ENCODE peak calls at places on chromosomes 6 and 20, in seven cellular contexts. A is K562, X is H1, U is GM12878, K is SK-N-SH, W is GM12891, C is HepG2. V is an unnamed sample.

GRCh38 chr20:59933296-59933848 is at the start of gene SYCP2:
- DNase-seq in A (peak; percentile 92), X (no peak), U (no peak), K (peak; percentile 95), W (no peak), C (no peak), V (no peak)

GRCh38 chr20:60422848-60423247 is 464.6 kb downstream of the CDH26 start:
- DNase-seq in A (no peak), X (no peak), U (no peak), K (no peak), W (no peak), C (no peak), V (no peak)

GRCh38 chr6:40819182-40819834 is 219.7 kb downstream of the UNC5CL start:
- DNase-seq in A (no peak), X (no peak), U (no peak), K (no peak), W (no peak), C (no peak), V (no peak)

GRCh38 chr6:79671605-79672266 is 40.6 kb downstream of the SH3BGRL2 start:
- DNase-seq in A (peak; percentile 56), X (no peak), U (no peak), K (no peak), W (no peak), C (peak; percentile 35), V (no peak)

GRCh38 chr6:126308367-126308766 is 31.5 kb upstream of the CENPW start:
- DNase-seq in A (no peak), X (no peak), U (no peak), K (no peak), W (no peak), C (no peak), V (no peak)

GRCh38 chr20:63417213-63418120 is 55.0 kb downstream of the KCNQ2 start:
- DNase-seq in A (no peak), X (no peak), U (no peak), K (no peak), W (no peak), C (no peak), V (no peak)

GRCh38 chr20:11186301-11187008 is 512.7 kb upstream of the JAG1 start:
- DNase-seq in A (no peak), X (no peak), U (no peak), K (no peak), W (no peak), C (no peak), V (no peak)

GRCh38 chr6:162670345-162670744 is 57.2 kb downstream of the PRKN start:
- DNase-seq in A (no peak), X (no peak), U (no peak), K (no peak), W (no peak), C (no peak), V (no peak)

GRCh38 chr6:111713811-111714210 is 108.1 kb upstream of the TRAF3IP2 start:
- DNase-seq in A (no peak), X (no peak), U (no peak), K (no peak), W (no peak), C (no peak), V (no peak)

GRCh38 chr6:150443621-150444020 is 74.8 kb downstream of the IYD start:
- DNase-seq in A (no peak), X (no peak), U (no peak), K (no peak), W (no peak), C (no peak), V (no peak)

GRCh38 chr6:166446567-166447065 is 63.9 kb upstream of the MPC1 start:
- DNase-seq in A (no peak), X (no peak), U (no peak), K (no peak), W (no peak), C (no peak), V (no peak)

GRCh38 chr6:49072146-49072545 is 390.9 kb downstream of the MMUT start:
- DNase-seq in A (no peak), X (no peak), U (no peak), K (no peak), W (no peak), C (no peak), V (no peak)

GRCh38 chr6:16388488-16388887 is 150.1 kb downstream of the GMPR start:
- DNase-seq in A (no peak), X (no peak), U (no peak), K (no peak), W (no peak), C (no peak), V (no peak)

GRCh38 chr20:64228751-64229518 is 26.6 kb upstream of the PCMTD2 start:
- DNase-seq in A (no peak), X (no peak), U (no peak), K (no peak), W (no peak), C (no peak), V (no peak)

GRCh38 chr6:24477070-24477469 is 12.3 kb downstream of the GPLD1 start:
- DNase-seq in A (no peak), X (no peak), U (no peak), K (no peak), W (no peak), C (no peak), V (no peak)

GRCh38 chr20:17969884-17970409 is 1.1 kb downstream of the MGME1 start:
- DNase-seq in A (peak; percentile 32), X (no peak), U (no peak), K (no peak), W (peak; percentile 22), C (peak; percentile 71), V (peak; percentile 34)

GRCh38 chr6:53042112-53042511 is 23.1 kb upstream of the FBXO9 start:
- DNase-seq in A (no peak), X (no peak), U (no peak), K (no peak), W (no peak), C (peak; percentile 35), V (no peak)

GRCh38 chr6:16961577-16961976 is 140.3 kb upstream of the STMND1 start:
- DNase-seq in A (no peak), X (no peak), U (no peak), K (no peak), W (no peak), C (no peak), V (no peak)

GRCh38 chr6:2917801-2918495 is 14.8 kb upstream of the SERPINB9 start:
- DNase-seq in A (no peak), X (no peak), U (no peak), K (no peak), W (no peak), C (no peak), V (no peak)

GRCh38 chr6:136767583-136768307 is 24.5 kb downstream of the MAP3K5 start:
- DNase-seq in A (no peak), X (no peak), U (no peak), K (no peak), W (no peak), C (no peak), V (no peak)

GRCh38 chr6:11605507-11605905 is 68.0 kb downstream of the TMEM170B start:
- DNase-seq in A (no peak), X (no peak), U (no peak), K (no peak), W (no peak), C (no peak), V (no peak)

GRCh38 chr20:10427060-10427692 is 6.8 kb downstream of the MKKS start:
- DNase-seq in A (no peak), X (no peak), U (no peak), K (peak; percentile 51), W (no peak), C (peak; percentile 71), V (no peak)

GRCh38 chr6:74320076-74320475 is 624.1 kb downstream of the CD109 start:
- DNase-seq in A (no peak), X (no peak), U (no peak), K (no peak), W (no peak), C (no peak), V (no peak)

GRCh38 chr6:137692308-137692707 is 174.8 kb upstream of the TNFAIP3 start:
- DNase-seq in A (no peak), X (no peak), U (no peak), K (no peak), W (no peak), C (no peak), V (no peak)

GRCh38 chr6:19301980-19302379 is 535.2 kb upstream of the ID4 start:
- DNase-seq in A (no peak), X (no peak), U (no peak), K (no peak), W (no peak), C (no peak), V (no peak)

GRCh38 chr20:36575066-36575743 is 1.8 kb downstream of the TGIF2 start:
- DNase-seq in A (peak; percentile 57), X (no peak), U (no peak), K (peak; percentile 81), W (no peak), C (peak; percentile 73), V (peak; percentile 43)

GRCh38 chr20:45347936-45348809 is at the start of gene SDC4:
- DNase-seq in A (peak; percentile 86), X (no peak), U (no peak), K (peak; percentile 85), W (no peak), C (no peak), V (peak; percentile 51)

GRCh38 chr6:78502386-78502887 is 364.9 kb upstream of the IRAK1BP1 start:
- DNase-seq in A (no peak), X (no peak), U (no peak), K (no peak), W (no peak), C (no peak), V (no peak)

GRCh38 chr6:134626131-134626530 is 308.2 kb upstream of the SGK1 start:
- DNase-seq in A (no peak), X (no peak), U (no peak), K (no peak), W (no peak), C (no peak), V (no peak)

GRCh38 chr6:45477785-45478184 is 100.1 kb upstream of the SUPT3H start:
- DNase-seq in A (no peak), X (no peak), U (no peak), K (no peak), W (no peak), C (no peak), V (no peak)
- TF ChIP-seq TAF1 in A (no peak), X (no peak), U (no peak), K (no peak), W (no peak), C (no peak), V (no peak)

GRCh38 chr20:34190262-34190661 is 51.0 kb upstream of the ASIP start:
- DNase-seq in A (no peak), X (no peak), U (no peak), K (no peak), W (no peak), C (no peak), V (no peak)
- TF ChIP-seq TAF1 in A (no peak), X (no peak), U (no peak), K (no peak), W (no peak), C (no peak), V (no peak)

DNA sequence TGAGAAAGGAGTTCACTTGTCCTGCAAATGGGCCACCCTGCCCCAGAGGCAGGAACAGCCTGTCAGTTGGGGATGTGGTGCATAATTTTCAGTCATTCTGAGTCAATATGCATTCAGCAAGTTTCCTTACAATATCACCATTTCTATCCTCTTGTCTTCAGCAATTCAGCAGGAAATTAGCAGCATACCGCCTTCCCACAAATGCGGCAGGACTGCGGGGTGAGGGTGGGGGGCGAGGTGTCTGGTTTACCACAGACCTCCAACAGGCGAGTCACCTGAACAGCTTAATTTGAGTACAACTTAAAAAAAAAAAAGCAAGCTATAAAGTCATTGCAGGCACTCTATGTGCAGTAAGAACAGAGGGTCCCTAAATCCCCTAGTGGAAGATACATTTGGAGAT is 126.8 kb downstream of the MAP3K7 start:
- DNase-seq in A (no peak), X (no peak), U (no peak), K (no peak), W (no peak), C (no peak), V (no peak)
- TF ChIP-seq TAF1 in A (no peak), X (no peak), U (no peak), K (no peak), W (no peak), C (no peak), V (no peak)

GRCh38 chr20:34562643-34563042 is 4.1 kb downstream of the MAP1LC3A start:
- DNase-seq in A (no peak), X (no peak), U (no peak), K (peak; percentile 78), W (no peak), C (peak; percentile 31), V (no peak)
- TF ChIP-seq TAF1 in A (no peak), X (no peak), U (no peak), K (no peak), W (no peak), C (no peak), V (no peak)